ENCODE peak calls at places on chromosomes 1 and 21, in eight cellular contexts. T, X, G, F, C, E, J and P are unnamed samples.

GRCh38 chr21:33273044-33273443 is 6.9 kb downstream of the IL10RB start:
- DNase-seq in X (no peak), J (no peak), F (no peak), G (no peak), C (no peak), E (no peak), T (peak), P (peak)

GRCh38 chr1:246267426-246267825 is 239.7 kb downstream of the SMYD3 start:
- DNase-seq in X (no peak), G (no peak), T (no peak), F (no peak), E (no peak), J (no peak), C (no peak), P (no peak)

GRCh38 chr21:19713324-19713723 is 1284.9 kb upstream of the NCAM2 start:
- DNase-seq in T (no peak), X (no peak), J (no peak), E (no peak), F (no peak), C (no peak), G (no peak), P (no peak)

GRCh38 chr1:202852163-202852904 is 36.6 kb downstream of the RABIF start:
- DNase-seq in T (peak), G (peak), F (no peak), E (no peak), J (no peak), C (peak), X (no peak), P (peak)

GRCh38 chr1:110084226-110085078 is 14.0 kb upstream of the ALX3 start:
- DNase-seq in X (no peak), F (no peak), G (no peak), E (no peak), T (peak), J (no peak), C (peak), P (peak)

GRCh38 chr1:246631426-246631825 is 65.2 kb downstream of the CNST start:
- DNase-seq in T (peak), F (no peak), X (no peak), G (no peak), J (no peak), C (no peak), E (no peak), P (no peak)

GRCh38 chr1:16348414-16349182 is 3.7 kb downstream of the FBXO42 start:
- DNase-seq in F (no peak), E (no peak), J (no peak), C (no peak), T (peak), X (no peak), G (no peak), P (no peak)

GRCh38 chr1:66335859-66336640 is 197.9 kb upstream of the SGIP1 start:
- DNase-seq in G (no peak), E (peak), T (peak), X (peak), J (peak), F (peak), C (peak), P (no peak)

GRCh38 chr1:187696092-187696491 is 867.3 kb downstream of the PLA2G4A start:
- DNase-seq in C (no peak), E (no peak), J (no peak), X (no peak), F (no peak), G (no peak), T (peak), P (peak)

GRCh38 chr1:8687053-8687452 is 130.4 kb downstream of the RERE start:
- DNase-seq in X (no peak), C (peak), F (no peak), E (no peak), G (no peak), J (no peak), T (peak), P (no peak)

GRCh38 chr1:9942399-9942938 is 722 bp downstream of the LZIC start:
- DNase-seq in G (peak), E (no peak), J (no peak), F (no peak), T (peak), X (no peak), C (peak), P (peak)

GRCh38 chr1:3369437-3370076 is 84.9 kb upstream of the ARHGEF16 start:
- DNase-seq in C (no peak), E (no peak), G (no peak), T (peak), F (peak), X (no peak), J (no peak), P (peak)

GRCh38 chr1:64121766-64122385 is 81.5 kb upstream of the UBE2U start:
- DNase-seq in E (no peak), G (no peak), J (no peak), T (no peak), X (no peak), F (no peak), C (no peak), P (no peak)